ENCODE peak calls at places on chromosomes 3 and 15, in six cellular contexts. One of them, this sample, is unnamed.

GRCh38 chr3:189839576-189839975 is 208.4 kb downstream of the TP63 start:
- DNase-seq in astrocyte: peak; percentile 79
- DNase-seq in AG04450: no peak
- DNase-seq in brain microvascular endothelial cell: peak; percentile 83
- DNase-seq in endothelial cell of umbilical vein: no peak
- DNase-seq in tibial artery: no peak
- DNase-seq in this sample: no peak

GRCh38 chr15:28123408-28124023 is 24.4 kb upstream of the OCA2 start:
- DNase-seq in endothelial cell of umbilical vein: peak; percentile 75
- DNase-seq in tibial artery: peak; percentile 77
- DNase-seq in AG04450: peak; percentile 33
- DNase-seq in astrocyte: peak; percentile 52
- DNase-seq in brain microvascular endothelial cell: peak; percentile 84
- DNase-seq in this sample: peak; percentile 73

GRCh38 chr3:85576091-85576690 is 617.4 kb downstream of the CADM2 start:
- DNase-seq in endothelial cell of umbilical vein: peak; percentile 61
- DNase-seq in brain microvascular endothelial cell: peak; percentile 73
- DNase-seq in astrocyte: no peak
- DNase-seq in tibial artery: peak; percentile 36
- DNase-seq in AG04450: peak; percentile 11
- DNase-seq in this sample: peak; percentile 45

GRCh38 chr15:68229386-68230156 is at the start of gene CLN6:
- DNase-seq in tibial artery: peak; percentile 70
- DNase-seq in AG04450: peak; percentile 27
- DNase-seq in endothelial cell of umbilical vein: peak; percentile 80
- DNase-seq in astrocyte: peak; percentile 55
- DNase-seq in brain microvascular endothelial cell: peak; percentile 59
- DNase-seq in this sample: peak; percentile 81

GRCh38 chr3:113505867-113506266 is 9.1 kb downstream of the SPICE1 start:
- DNase-seq in endothelial cell of umbilical vein: no peak
- DNase-seq in astrocyte: no peak
- DNase-seq in tibial artery: no peak
- DNase-seq in brain microvascular endothelial cell: no peak
- DNase-seq in AG04450: no peak
- DNase-seq in this sample: no peak

GRCh38 chr3:34301313-34301712 is 502.9 kb downstream of the PDCD6IP start:
- DNase-seq in AG04450: no peak
- DNase-seq in endothelial cell of umbilical vein: no peak
- DNase-seq in tibial artery: no peak
- DNase-seq in astrocyte: no peak
- DNase-seq in brain microvascular endothelial cell: no peak
- DNase-seq in this sample: no peak

GRCh38 chr3:72214065-72215048 is 429.4 kb upstream of the PROK2 start:
- DNase-seq in brain microvascular endothelial cell: no peak
- DNase-seq in endothelial cell of umbilical vein: no peak
- DNase-seq in astrocyte: peak; percentile 34
- DNase-seq in tibial artery: no peak
- DNase-seq in AG04450: no peak
- DNase-seq in this sample: no peak

GRCh38 chr15:51864408-51865056 is 35.1 kb downstream of the TMOD3 start:
- DNase-seq in tibial artery: no peak
- DNase-seq in brain microvascular endothelial cell: no peak
- DNase-seq in AG04450: no peak
- DNase-seq in astrocyte: peak; percentile 46
- DNase-seq in endothelial cell of umbilical vein: no peak
- DNase-seq in this sample: no peak

GRCh38 chr3:69420781-69421520 is 35.1 kb upstream of the FRMD4B start:
- DNase-seq in tibial artery: peak; percentile 36
- DNase-seq in endothelial cell of umbilical vein: peak; percentile 92
- DNase-seq in brain microvascular endothelial cell: no peak
- DNase-seq in AG04450: no peak
- DNase-seq in astrocyte: peak; percentile 36
- DNase-seq in this sample: no peak

GRCh38 chr3:85670626-85671025 is 711.8 kb downstream of the CADM2 start:
- DNase-seq in AG04450: no peak
- DNase-seq in astrocyte: peak; percentile 54
- DNase-seq in tibial artery: no peak
- DNase-seq in endothelial cell of umbilical vein: no peak
- DNase-seq in brain microvascular endothelial cell: peak; percentile 13
- DNase-seq in this sample: no peak

GRCh38 chr15:29887719-29888118 is 65.5 kb upstream of the TJP1 start:
- DNase-seq in endothelial cell of umbilical vein: no peak
- DNase-seq in AG04450: peak; percentile 39
- DNase-seq in tibial artery: no peak
- DNase-seq in astrocyte: no peak
- DNase-seq in brain microvascular endothelial cell: no peak
- DNase-seq in this sample: no peak

GRCh38 chr15:83290236-83290635 is 5.8 kb upstream of the BNC1 start:
- DNase-seq in AG04450: no peak
- DNase-seq in endothelial cell of umbilical vein: no peak
- DNase-seq in brain microvascular endothelial cell: no peak
- DNase-seq in tibial artery: no peak
- DNase-seq in astrocyte: no peak
- DNase-seq in this sample: no peak

GRCh38 chr3:89841041-89841440 is 733.6 kb downstream of the EPHA3 start:
- DNase-seq in endothelial cell of umbilical vein: no peak
- DNase-seq in brain microvascular endothelial cell: peak; percentile 6
- DNase-seq in astrocyte: no peak
- DNase-seq in tibial artery: no peak
- DNase-seq in AG04450: no peak
- DNase-seq in this sample: no peak

GRCh38 chr3:14822875-14823807 is 4.4 kb downstream of the FGD5 start:
- DNase-seq in endothelial cell of umbilical vein: peak; percentile 60
- DNase-seq in tibial artery: no peak
- DNase-seq in astrocyte: no peak
- DNase-seq in brain microvascular endothelial cell: no peak
- DNase-seq in AG04450: no peak
- DNase-seq in this sample: no peak

GRCh38 chr3:85864896-85865295 is 906.1 kb downstream of the CADM2 start:
- DNase-seq in AG04450: no peak
- DNase-seq in brain microvascular endothelial cell: no peak
- DNase-seq in endothelial cell of umbilical vein: no peak
- DNase-seq in astrocyte: peak; percentile 18
- DNase-seq in tibial artery: no peak
- DNase-seq in this sample: no peak

GRCh38 chr15:75455982-75456531 is 4.6 kb upstream of the SIN3A start:
- DNase-seq in AG04450: peak; percentile 33
- DNase-seq in tibial artery: peak; percentile 44
- DNase-seq in endothelial cell of umbilical vein: peak; percentile 63
- DNase-seq in astrocyte: peak; percentile 62
- DNase-seq in brain microvascular endothelial cell: peak; percentile 46
- DNase-seq in this sample: peak; percentile 73

GRCh38 chr3:114743746-114744145 is 403.3 kb downstream of the ZBTB20 start:
- DNase-seq in brain microvascular endothelial cell: no peak
- DNase-seq in endothelial cell of umbilical vein: no peak
- DNase-seq in AG04450: no peak
- DNase-seq in tibial artery: no peak
- DNase-seq in astrocyte: no peak
- DNase-seq in this sample: no peak

GRCh38 chr3:11845661-11846060 is 1.0 kb downstream of the TAMM41 start:
- DNase-seq in AG04450: no peak
- DNase-seq in endothelial cell of umbilical vein: no peak
- DNase-seq in brain microvascular endothelial cell: no peak
- DNase-seq in tibial artery: no peak
- DNase-seq in astrocyte: no peak
- DNase-seq in this sample: peak; percentile 19

GRCh38 chr15:85005744-85006143 is 24.1 kb downstream of the PDE8A start:
- DNase-seq in brain microvascular endothelial cell: no peak
- DNase-seq in tibial artery: no peak
- DNase-seq in astrocyte: no peak
- DNase-seq in endothelial cell of umbilical vein: no peak
- DNase-seq in AG04450: no peak
- DNase-seq in this sample: no peak

GRCh38 chr15:28959326-28959725 is 73.6 kb downstream of the APBA2 start:
- DNase-seq in tibial artery: no peak
- DNase-seq in endothelial cell of umbilical vein: no peak
- DNase-seq in brain microvascular endothelial cell: no peak
- DNase-seq in astrocyte: no peak
- DNase-seq in AG04450: no peak
- DNase-seq in this sample: no peak

GRCh38 chr3:127299276-127299675 is 11.4 kb upstream of the PRR20G start:
- DNase-seq in endothelial cell of umbilical vein: no peak
- DNase-seq in brain microvascular endothelial cell: no peak
- DNase-seq in AG04450: no peak
- DNase-seq in astrocyte: no peak
- DNase-seq in tibial artery: peak; percentile 51
- DNase-seq in this sample: no peak

GRCh38 chr3:148128136-148128535 is 569.6 kb upstream of the AGTR1 start:
- DNase-seq in endothelial cell of umbilical vein: no peak
- DNase-seq in astrocyte: no peak
- DNase-seq in AG04450: no peak
- DNase-seq in brain microvascular endothelial cell: no peak
- DNase-seq in tibial artery: no peak
- DNase-seq in this sample: no peak

DNA sequence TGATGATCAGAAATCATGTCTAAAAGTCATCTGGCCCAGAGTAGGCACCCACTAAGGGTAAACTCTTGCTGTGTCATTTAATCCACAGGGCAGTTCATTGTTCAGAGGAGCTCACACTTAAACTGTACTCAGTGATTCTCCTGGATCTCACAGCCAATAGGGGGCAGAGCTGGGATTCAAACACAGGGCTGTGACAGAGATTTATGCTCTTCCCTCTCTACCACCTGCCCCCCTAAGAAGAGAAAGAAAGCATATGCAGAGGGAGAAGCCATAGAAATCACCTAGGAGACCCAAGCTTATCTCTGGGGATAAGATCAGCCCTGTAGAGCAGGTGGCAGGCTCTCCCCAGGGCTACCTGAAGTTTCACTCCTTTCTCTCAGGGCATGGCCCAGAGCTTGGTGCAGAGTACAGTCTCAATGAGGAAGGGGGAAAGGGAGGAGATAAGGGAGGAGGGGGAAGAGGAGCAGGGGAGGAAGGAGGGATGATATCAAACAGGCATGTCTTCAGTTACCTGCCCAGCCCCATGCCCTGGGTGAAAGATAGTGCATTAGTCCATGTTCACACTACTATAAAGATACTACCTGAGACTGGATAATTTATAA is 51.8 kb upstream of the ADPGK start:
- DNase-seq in endothelial cell of umbilical vein: no peak
- DNase-seq in astrocyte: no peak
- DNase-seq in AG04450: no peak
- DNase-seq in tibial artery: no peak
- DNase-seq in brain microvascular endothelial cell: no peak
- DNase-seq in this sample: peak; percentile 63
- TF ChIP-seq CTCF in endothelial cell of umbilical vein: no peak
- TF ChIP-seq CTCF in astrocyte: peak; percentile 19
- TF ChIP-seq CTCF in AG04450: peak; percentile 6
- TF ChIP-seq CTCF in tibial artery: no peak
- TF ChIP-seq CTCF in brain microvascular endothelial cell: peak; percentile 66
- TF ChIP-seq CTCF in this sample: peak; percentile 29

GRCh38 chr15:72778796-72779195 is 4.8 kb downstream of the ADPGK start:
- DNase-seq in brain microvascular endothelial cell: no peak
- DNase-seq in astrocyte: peak; percentile 45
- DNase-seq in AG04450: no peak
- DNase-seq in endothelial cell of umbilical vein: no peak
- DNase-seq in tibial artery: no peak
- DNase-seq in this sample: no peak

GRCh38 chr15:72770673-72771328 is 12.8 kb downstream of the ADPGK start:
- DNase-seq in brain microvascular endothelial cell: no peak
- DNase-seq in astrocyte: no peak
- DNase-seq in AG04450: no peak
- DNase-seq in tibial artery: no peak
- DNase-seq in endothelial cell of umbilical vein: no peak
- DNase-seq in this sample: no peak

GRCh38 chr15:72771329-72771725 is 12.2 kb downstream of the ADPGK start:
- DNase-seq in tibial artery: no peak
- DNase-seq in brain microvascular endothelial cell: no peak
- DNase-seq in AG04450: no peak
- DNase-seq in endothelial cell of umbilical vein: no peak
- DNase-seq in astrocyte: no peak
- DNase-seq in this sample: no peak

GRCh38 chr15:72774696-72775383 is 8.7 kb downstream of the ADPGK start:
- DNase-seq in AG04450: no peak
- DNase-seq in tibial artery: no peak
- DNase-seq in astrocyte: no peak
- DNase-seq in brain microvascular endothelial cell: no peak
- DNase-seq in endothelial cell of umbilical vein: no peak
- DNase-seq in this sample: no peak
- H3K27ac ChIP-seq in AG04450: no peak overlapping the region
- H3K27ac ChIP-seq in tibial artery: no peak overlapping the region
- H3K27ac ChIP-seq in astrocyte: no peak overlapping the region
- H3K27ac ChIP-seq in brain microvascular endothelial cell: no peak overlapping the region
- H3K27ac ChIP-seq in endothelial cell of umbilical vein: no peak overlapping the region
- H3K27ac ChIP-seq in this sample: no peak overlapping the region

GRCh38 chr3:192064959-192065358 is 604.0 kb downstream of the PYDC2 start:
- DNase-seq in AG04450: no peak
- DNase-seq in tibial artery: no peak
- DNase-seq in astrocyte: no peak
- DNase-seq in endothelial cell of umbilical vein: no peak
- DNase-seq in brain microvascular endothelial cell: no peak
- DNase-seq in this sample: no peak

GRCh38 chr3:192068464-192069254 is 607.7 kb downstream of the PYDC2 start:
- DNase-seq in endothelial cell of umbilical vein: no peak
- DNase-seq in tibial artery: no peak
- DNase-seq in AG04450: no peak
- DNase-seq in brain microvascular endothelial cell: no peak
- DNase-seq in astrocyte: no peak
- DNase-seq in this sample: no peak

GRCh38 chr3:192060160-192060783 is 599.3 kb downstream of the PYDC2 start:
- DNase-seq in brain microvascular endothelial cell: no peak
- DNase-seq in astrocyte: peak; percentile 20
- DNase-seq in endothelial cell of umbilical vein: no peak
- DNase-seq in AG04450: no peak
- DNase-seq in tibial artery: no peak
- DNase-seq in this sample: no peak

GRCh38 chr3:192062186-192062585 is 601.2 kb downstream of the PYDC2 start:
- DNase-seq in brain microvascular endothelial cell: no peak
- DNase-seq in astrocyte: peak; percentile 27
- DNase-seq in AG04450: no peak
- DNase-seq in endothelial cell of umbilical vein: no peak
- DNase-seq in tibial artery: no peak
- DNase-seq in this sample: no peak

GRCh38 chr3:192063570-192063969 is 602.6 kb downstream of the PYDC2 start:
- DNase-seq in astrocyte: peak; percentile 70
- DNase-seq in AG04450: no peak
- DNase-seq in endothelial cell of umbilical vein: peak; percentile 59
- DNase-seq in brain microvascular endothelial cell: no peak
- DNase-seq in tibial artery: no peak
- DNase-seq in this sample: no peak
- TF ChIP-seq CTCF in astrocyte: no peak
- TF ChIP-seq CTCF in AG04450: no peak
- TF ChIP-seq CTCF in endothelial cell of umbilical vein: peak; percentile 1
- TF ChIP-seq CTCF in brain microvascular endothelial cell: peak; percentile 40
- TF ChIP-seq CTCF in tibial artery: no peak
- TF ChIP-seq CTCF in this sample: no peak

DNA sequence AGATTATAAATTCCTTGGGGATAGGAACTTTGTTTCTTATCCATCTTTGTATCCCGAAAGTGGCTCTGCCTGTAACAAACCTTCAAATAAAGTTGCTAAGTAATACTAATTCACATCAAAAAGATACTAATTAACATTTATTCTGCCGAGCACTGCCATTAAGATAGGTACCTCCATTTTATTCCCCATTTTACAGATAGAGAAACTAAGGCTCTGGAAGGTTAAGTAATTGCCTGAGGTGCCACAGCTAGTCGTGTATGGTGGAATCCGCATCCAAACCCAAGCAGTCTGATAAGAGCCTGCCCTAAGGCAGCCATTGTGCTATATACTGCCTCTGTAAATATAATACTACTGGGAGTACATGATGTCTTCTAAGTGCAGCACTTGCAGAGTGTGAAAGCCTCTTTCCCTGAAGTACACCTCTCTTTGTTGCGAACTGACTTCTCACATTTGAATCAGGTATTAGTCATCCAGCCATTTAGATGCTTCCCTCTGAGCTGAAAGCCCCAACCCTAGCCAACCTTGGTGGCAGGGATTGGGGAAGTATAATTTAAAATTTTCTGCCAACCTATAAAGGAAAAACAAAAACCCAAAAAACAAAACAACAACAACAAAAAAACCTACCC is 78.5 kb upstream of the CHD2 start:
- DNase-seq in endothelial cell of umbilical vein: no peak
- DNase-seq in astrocyte: peak; percentile 63
- DNase-seq in brain microvascular endothelial cell: no peak
- DNase-seq in AG04450: no peak
- DNase-seq in tibial artery: no peak
- DNase-seq in this sample: no peak
- H3K27ac ChIP-seq in endothelial cell of umbilical vein: no peak overlapping the region
- H3K27ac ChIP-seq in astrocyte: no peak overlapping the region
- H3K27ac ChIP-seq in brain microvascular endothelial cell: no peak overlapping the region
- H3K27ac ChIP-seq in AG04450: no peak overlapping the region
- H3K27ac ChIP-seq in tibial artery: no peak overlapping the region
- H3K27ac ChIP-seq in this sample: peak overlapping the region; percentile 86